ENCODE peak calls at places on chromosomes 11 and 22, in six cellular contexts. T, B, H, A, N and M are unnamed samples.

GRCh38 chr22:27327497-27327896 is 474.1 kb downstream of the MN1 start:
- DNase-seq in T (no peak), B (no peak), H (no peak), A (no peak), N (no peak), M (no peak)

GRCh38 chr11:62201376-62201775 is 7.1 kb upstream of the SCGB2A1 start:
- DNase-seq in T (no peak), B (no peak), H (no peak), A (no peak), N (no peak), M (peak)

GRCh38 chr22:21657361-21658118 is 8.3 kb upstream of the PPIL2 start:
- DNase-seq in T (no peak), B (peak), H (peak), A (no peak), N (peak), M (peak)

GRCh38 chr22:24128631-24129601 is 52.4 kb upstream of the SUSD2 start:
- DNase-seq in T (no peak), B (no peak), H (no peak), A (no peak), N (no peak), M (no peak)

GRCh38 chr11:85847436-85847835 is 7.7 kb upstream of the CCDC83 start:
- DNase-seq in T (no peak), B (no peak), H (no peak), A (no peak), N (no peak), M (no peak)

GRCh38 chr11:114280696-114281095 is 15.5 kb upstream of the NNMT start:
- DNase-seq in T (no peak), B (peak), H (peak), A (peak), N (peak), M (peak)

GRCh38 chr22:46045459-46046298 is 68.7 kb upstream of the WNT7B start:
- DNase-seq in T (peak), B (no peak), H (peak), A (peak), N (no peak), M (no peak)

GRCh38 chr11:93740802-93741093 is 547 bp downstream of the TAF1D start:
- DNase-seq in T (peak), B (peak), H (peak), A (peak), N (peak), M (peak)

GRCh38 chr22:23305321-23305910 is 125.1 kb downstream of the BCR start:
- DNase-seq in T (peak), B (no peak), H (peak), A (peak), N (no peak), M (no peak)

GRCh38 chr11:47400813-47401279 is 7.5 kb upstream of the SLC39A13 start:
- DNase-seq in T (no peak), B (no peak), H (no peak), A (no peak), N (no peak), M (no peak)

GRCh38 chr22:48680601-48681000 is 1147.1 kb downstream of the BRD1 start:
- DNase-seq in T (no peak), B (no peak), H (no peak), A (no peak), N (no peak), M (no peak)

GRCh38 chr11:131923309-131923708 is 552.9 kb downstream of the NTM start:
- DNase-seq in T (no peak), B (no peak), H (no peak), A (no peak), N (no peak), M (no peak)

GRCh38 chr11:77473001-77473800 is 693 bp downstream of the PAK1 start:
- DNase-seq in T (no peak), B (peak), H (peak), A (peak), N (peak), M (peak)

GRCh38 chr11:8863838-8864237 is 47.2 kb upstream of the AKIP1 start:
- DNase-seq in T (no peak), B (no peak), H (no peak), A (no peak), N (no peak), M (no peak)

GRCh38 chr22:21876486-21877176 is 9.2 kb upstream of the MAPK1 start:
- DNase-seq in T (no peak), B (no peak), H (no peak), A (no peak), N (no peak), M (no peak)

GRCh38 chr11:36431429-36432092 is 78.5 kb downstream of the TRAF6 start:
- DNase-seq in T (no peak), B (no peak), H (no peak), A (no peak), N (no peak), M (peak)

GRCh38 chr22:50733521-50734342 is 4.3 kb upstream of the ACR start:
- DNase-seq in T (no peak), B (peak), H (peak), A (peak), N (no peak), M (no peak)
- TF ChIP-seq CTCF in T (no peak), B (no peak), H (no peak), A (no peak), N (no peak), M (no peak)

DNA sequence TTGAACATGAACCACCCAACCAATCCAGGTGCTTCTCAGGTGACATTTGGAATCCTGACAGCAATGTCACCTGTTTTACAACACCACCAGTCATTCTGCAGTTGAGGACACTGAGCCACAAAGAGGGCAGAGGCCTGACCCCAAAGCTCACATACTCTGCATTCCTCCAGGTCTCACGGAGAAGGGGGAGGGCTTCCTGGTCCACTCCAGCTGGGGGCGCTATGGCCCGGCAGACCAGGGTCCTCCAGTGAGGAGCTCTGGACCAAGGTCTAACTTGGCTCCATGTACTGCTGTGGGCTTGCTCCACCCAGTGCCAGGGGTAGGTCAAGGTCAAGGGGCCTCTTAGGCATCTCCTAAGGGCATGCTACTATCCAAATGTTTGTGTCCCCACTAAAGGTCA is 1.5 kb upstream of the PNPLA3 start:
- DNase-seq in T (no peak), B (no peak), H (no peak), A (no peak), N (no peak), M (peak)
- TF ChIP-seq CTCF in T (no peak), B (peak), H (no peak), A (no peak), N (no peak), M (no peak)

GRCh38 chr11:95135880-95136279 is 46.2 kb downstream of the ENDOD1 start:
- DNase-seq in T (no peak), B (no peak), H (no peak), A (no peak), N (no peak), M (no peak)

GRCh38 chr11:95135155-95135554 is 45.5 kb downstream of the ENDOD1 start:
- DNase-seq in T (no peak), B (no peak), H (no peak), A (no peak), N (no peak), M (no peak)

GRCh38 chr11:95140397-95141030 is 50.9 kb downstream of the ENDOD1 start:
- DNase-seq in T (no peak), B (no peak), H (no peak), A (no peak), N (no peak), M (no peak)

GRCh38 chr11:95137299-95137698 is 47.7 kb downstream of the ENDOD1 start:
- DNase-seq in T (no peak), B (no peak), H (no peak), A (no peak), N (no peak), M (no peak)

DNA sequence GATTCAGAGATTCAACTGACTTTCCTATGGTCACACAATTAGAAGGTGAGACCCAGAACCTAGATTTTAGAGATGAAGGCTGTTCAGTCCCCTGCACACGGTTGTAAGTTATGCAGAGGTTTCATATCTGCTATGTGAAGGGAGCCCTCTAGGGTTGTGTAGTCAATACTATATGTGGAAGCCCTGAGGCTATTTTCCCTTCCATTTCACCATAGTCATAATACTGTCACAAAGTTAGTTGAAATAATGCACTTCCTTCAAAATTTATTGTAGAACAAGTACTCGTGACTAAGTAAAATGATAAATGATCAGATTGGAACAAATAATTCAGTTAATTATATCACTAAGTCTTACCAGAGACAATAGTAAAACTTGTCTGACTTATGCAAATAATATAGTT is 48.8 kb downstream of the ENDOD1 start:
- DNase-seq in T (no peak), B (no peak), H (no peak), A (no peak), N (no peak), M (no peak)
- TF ChIP-seq CTCF in T (no peak), B (no peak), H (peak), A (no peak), N (peak), M (no peak)

GRCh38 chr11:33830903-33831648 is 56.8 kb upstream of the FBXO3 start:
- DNase-seq in T (no peak), B (no peak), H (no peak), A (no peak), N (no peak), M (no peak)

GRCh38 chr11:33832676-33833075 is 58.4 kb upstream of the FBXO3 start:
- DNase-seq in T (no peak), B (no peak), H (no peak), A (no peak), N (no peak), M (no peak)

GRCh38 chr11:33829430-33830141 is 55.3 kb upstream of the FBXO3 start:
- DNase-seq in T (no peak), B (peak), H (no peak), A (peak), N (peak), M (peak)

DNA sequence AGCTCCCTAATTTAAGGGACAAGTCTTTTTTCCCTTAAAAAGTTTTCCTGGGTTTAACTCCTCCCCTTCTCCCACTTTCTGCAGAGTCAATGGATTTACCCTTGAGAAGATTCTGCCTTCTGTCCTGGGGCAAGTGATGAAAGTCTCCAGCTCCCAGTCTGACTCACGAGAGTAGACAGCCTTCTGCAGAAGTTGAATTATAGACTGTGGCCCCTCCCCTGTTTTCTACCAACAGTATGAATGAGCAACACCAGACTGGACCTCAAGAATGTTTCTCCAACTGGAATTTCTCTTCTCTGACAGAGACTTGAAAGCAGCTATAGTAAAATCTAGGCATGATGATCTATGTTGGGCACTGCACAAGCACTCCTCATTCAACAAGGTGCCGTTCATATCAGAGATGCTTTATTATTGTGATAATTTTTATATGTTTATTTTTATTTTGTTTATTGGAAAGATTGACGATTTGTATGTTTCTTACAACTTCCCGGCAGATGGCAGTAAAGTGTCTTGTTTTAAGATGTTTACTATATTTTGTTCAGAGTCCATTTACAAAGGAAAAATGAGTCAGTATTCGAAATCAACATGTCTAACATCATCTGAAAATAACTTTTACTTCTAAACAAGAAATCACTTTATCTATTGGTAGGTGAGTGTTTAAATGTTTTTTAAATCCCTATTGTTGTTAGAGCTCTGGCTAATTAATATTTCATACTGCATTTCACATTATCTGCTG is 56.6 kb downstream of the LMO2 start:
- DNase-seq in T (no peak), B (no peak), H (no peak), A (no peak), N (no peak), M (no peak)
- TF ChIP-seq CTCF in T (no peak), B (no peak), H (peak), A (peak), N (peak), M (peak)

GRCh38 chr22:30327864-30328345 is 1.2 kb upstream of the TBC1D10A start:
- DNase-seq in T (no peak), B (no peak), H (no peak), A (no peak), N (no peak), M (peak)
- TF ChIP-seq CTCF in T (no peak), B (no peak), H (peak), A (no peak), N (no peak), M (no peak)

GRCh38 chr22:38503021-38503420 is 3.1 kb downstream of the DDX17 start:
- DNase-seq in T (no peak), B (no peak), H (no peak), A (no peak), N (no peak), M (no peak)
- TF ChIP-seq CTCF in T (no peak), B (no peak), H (no peak), A (no peak), N (no peak), M (no peak)

DNA sequence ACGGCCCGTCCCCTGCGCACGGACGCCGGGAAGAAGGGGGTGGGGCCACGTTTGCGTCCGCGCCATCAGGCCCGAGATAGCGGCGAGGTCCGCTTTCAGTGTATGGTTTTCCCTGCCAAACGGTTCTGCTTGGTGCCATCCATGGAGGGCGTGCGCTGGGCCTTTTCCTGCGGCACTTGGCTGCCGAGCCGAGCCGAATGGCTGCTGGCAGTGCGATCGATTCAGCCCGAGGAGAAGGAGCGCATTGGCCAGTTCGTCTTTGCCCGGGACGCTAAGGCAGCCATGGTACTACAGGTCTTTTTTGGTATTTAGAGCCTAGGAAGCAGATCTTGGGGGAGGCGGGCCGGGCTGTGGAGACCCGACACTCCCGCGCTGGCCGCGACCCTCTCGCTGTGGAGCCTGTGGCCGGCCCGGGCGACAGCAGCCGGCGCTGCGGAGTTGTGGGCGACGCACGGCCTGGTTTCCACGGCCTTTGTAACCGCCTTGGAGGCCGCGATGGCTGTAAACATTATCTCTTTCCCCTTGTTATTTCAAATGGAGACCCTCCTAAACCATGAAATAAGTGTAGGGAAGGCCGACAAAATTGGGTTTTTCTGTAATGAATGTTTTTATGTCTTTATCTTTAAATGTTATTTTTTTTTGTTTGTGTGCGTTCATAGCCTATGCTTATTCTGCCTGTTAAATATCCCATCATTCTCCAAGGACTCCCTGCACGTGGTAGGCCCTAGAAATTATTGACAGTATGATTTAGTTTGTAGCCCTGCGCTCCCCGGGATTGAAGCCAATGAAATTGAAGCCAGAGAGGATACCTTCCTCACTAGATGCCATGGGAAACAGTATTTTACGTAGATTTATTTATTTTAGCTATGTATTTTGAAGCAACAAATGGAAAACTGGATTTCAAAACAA is at the start of gene AASDHPPT:
- DNase-seq in T (no peak), B (peak), H (no peak), A (no peak), N (peak), M (peak)
- TF ChIP-seq CTCF in T (no peak), B (no peak), H (no peak), A (no peak), N (peak), M (no peak)

GRCh38 chr11:121534131-121535093 is 81.6 kb upstream of the SORL1-AS1 start:
- DNase-seq in T (no peak), B (no peak), H (no peak), A (peak), N (no peak), M (no peak)
- TF ChIP-seq CTCF in T (peak), B (no peak), H (peak), A (no peak), N (no peak), M (no peak)